ENCODE peak calls at places on chromosomes 2 and 18, in ten cellular contexts. S is breast epithelium; O is fibroblast of pulmonary artery; F is AG10803; T is epithelial cell of esophagus; P is MM.1S; N is activated CD8-positive, alpha-beta T cell treated with anti-CD3 and anti-CD28 coated beads for 36 hours; Y is adrenal gland; U is ascending aorta; K is body of pancreas. C is an unnamed sample.

GRCh38 chr2:157876771-157877108 is 610 bp upstream of the ACVR1 start:
- DNase-seq in S (no peak), O (peak), F (no peak), T (no peak), P (no peak), N (no peak), Y (no peak), U (no peak), K (no peak), C (no peak)

GRCh38 chr2:57796527-57796926 is 250.1 kb upstream of the VRK2 start:
- DNase-seq in S (no peak), O (no peak), F (no peak), T (no peak), P (no peak), N (no peak), Y (no peak), U (no peak), K (no peak), C (no peak)

GRCh38 chr18:74353169-74353775 is 37.6 kb downstream of the C18orf63 start:
- DNase-seq in S (no peak), O (peak), F (peak), T (peak), P (peak), N (peak), Y (peak), U (peak), K (peak), C (peak)

GRCh38 chr2:10305254-10305635 is 2.5 kb downstream of the HPCAL1 start:
- DNase-seq in S (no peak), O (no peak), F (peak), T (no peak), P (peak), N (peak), Y (no peak), U (no peak), K (no peak), C (no peak)

GRCh38 chr2:198308368-198308767 is 504.0 kb downstream of the PLCL1 start:
- DNase-seq in S (no peak), O (no peak), F (no peak), T (no peak), P (no peak), N (no peak), Y (no peak), U (no peak), K (no peak), C (no peak)

GRCh38 chr2:145190031-145190703 is 670.2 kb upstream of the ZEB2 start:
- DNase-seq in S (no peak), O (peak), F (no peak), T (peak), P (no peak), N (no peak), Y (no peak), U (no peak), K (no peak), C (no peak)

GRCh38 chr2:20452551-20452950 is 5.7 kb downstream of the RHOB start:
- DNase-seq in S (no peak), O (peak), F (no peak), T (peak), P (no peak), N (no peak), Y (no peak), U (peak), K (no peak), C (no peak)

GRCh38 chr2:70553584-70554337 is at the start of gene TGFA:
- DNase-seq in S (peak), O (peak), F (peak), T (peak), P (peak), N (peak), Y (peak), U (peak), K (peak), C (peak)

GRCh38 chr2:134310450-134311079 is 56.7 kb downstream of the MGAT5 start:
- DNase-seq in S (no peak), O (no peak), F (peak), T (no peak), P (no peak), N (no peak), Y (no peak), U (no peak), K (peak), C (no peak)

GRCh38 chr2:12897181-12897580 is 180.4 kb downstream of the TRIB2 start:
- DNase-seq in S (no peak), O (no peak), F (no peak), T (no peak), P (peak), N (no peak), Y (no peak), U (no peak), K (no peak), C (no peak)

GRCh38 chr2:218436992-218437391 is 18.1 kb downstream of the VIL1 start:
- DNase-seq in S (no peak), O (no peak), F (no peak), T (no peak), P (no peak), N (no peak), Y (no peak), U (peak), K (no peak), C (peak)

GRCh38 chr2:239109916-239110545 is 262.1 kb downstream of the TWIST2 start:
- DNase-seq in S (no peak), O (no peak), F (no peak), T (no peak), P (no peak), N (no peak), Y (no peak), U (no peak), K (no peak), C (no peak)

GRCh38 chr18:52060612-52061259 is 279.3 kb upstream of the DCC start:
- DNase-seq in S (no peak), O (no peak), F (no peak), T (no peak), P (no peak), N (no peak), Y (no peak), U (no peak), K (no peak), C (no peak)

GRCh38 chr2:127664065-127664894 is 11.1 kb downstream of the LIMS2 start:
- DNase-seq in S (peak), O (no peak), F (no peak), T (no peak), P (no peak), N (no peak), Y (peak), U (peak), K (no peak), C (no peak)

GRCh38 chr18:11464129-11464528 is 145.3 kb upstream of the SLC35G4 start:
- DNase-seq in S (no peak), O (no peak), F (no peak), T (no peak), P (no peak), N (no peak), Y (no peak), U (no peak), K (no peak), C (no peak)

DNA sequence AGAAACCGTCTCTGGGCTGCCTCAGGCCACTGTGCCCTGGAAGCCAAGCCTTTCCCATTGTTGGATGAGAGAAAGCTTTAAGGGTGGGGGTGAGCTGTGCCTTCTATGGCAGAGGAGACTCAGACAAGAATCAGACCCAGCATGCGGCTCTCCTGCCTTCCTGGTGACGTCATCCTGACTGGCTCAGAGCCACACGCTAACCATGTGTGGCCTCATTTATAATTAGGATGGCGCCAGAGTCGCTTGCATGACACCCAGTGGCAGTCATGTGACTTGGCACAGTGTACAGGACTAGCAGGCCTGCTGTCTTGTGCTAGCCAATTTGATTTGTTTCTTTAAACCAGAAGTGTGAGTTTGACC is 99.2 kb downstream of the SH3BP4 start:
- DNase-seq in S (peak), O (peak), F (peak), T (peak), P (no peak), N (peak), Y (peak), U (peak), K (peak), C (no peak)
- TF ChIP-seq CTCF in S (no peak), O (no peak), F (peak), T (peak), P (no peak), N (no peak), Y (no peak), U (no peak), K (peak), C (no peak)

GRCh38 chr2:236512902-236513433 is 56.7 kb upstream of the ACKR3 start:
- DNase-seq in S (no peak), O (peak), F (peak), T (peak), P (peak), N (peak), Y (peak), U (peak), K (peak), C (peak)
- TF ChIP-seq CTCF in S (peak), O (peak), F (peak), T (peak), P (peak), N (peak), Y (peak), U (peak), K (peak), C (peak)

GRCh38 chr2:85769236-85769986 is 15.6 kb downstream of the ATOH8 start:
- DNase-seq in S (no peak), O (no peak), F (no peak), T (no peak), P (no peak), N (peak), Y (no peak), U (no peak), K (no peak), C (no peak)
- TF ChIP-seq CTCF in S (peak), O (peak), F (peak), T (no peak), P (peak), N (no peak), Y (no peak), U (peak), K (no peak), C (no peak)

GRCh38 chr18:50857694-50858093 is 21.2 kb upstream of the ME2 start:
- DNase-seq in S (no peak), O (no peak), F (no peak), T (no peak), P (no peak), N (no peak), Y (no peak), U (no peak), K (no peak), C (no peak)
- TF ChIP-seq CTCF in S (no peak), O (peak), F (peak), T (no peak), P (no peak), N (no peak), Y (no peak), U (no peak), K (no peak), C (no peak)

GRCh38 chr2:118168606-118169005 is 80.3 kb downstream of the INSIG2 start:
- DNase-seq in S (no peak), O (no peak), F (peak), T (peak), P (no peak), N (no peak), Y (no peak), U (no peak), K (no peak), C (no peak)

GRCh38 chr2:118165595-118165994 is 77.3 kb downstream of the INSIG2 start:
- DNase-seq in S (no peak), O (no peak), F (no peak), T (no peak), P (no peak), N (no peak), Y (no peak), U (no peak), K (no peak), C (no peak)

GRCh38 chr2:118167026-118167425 is 78.8 kb downstream of the INSIG2 start:
- DNase-seq in S (no peak), O (no peak), F (no peak), T (no peak), P (no peak), N (no peak), Y (no peak), U (no peak), K (no peak), C (no peak)

GRCh38 chr2:118166242-118166641 is 78.0 kb downstream of the INSIG2 start:
- DNase-seq in S (no peak), O (no peak), F (no peak), T (no peak), P (no peak), N (no peak), Y (no peak), U (no peak), K (no peak), C (no peak)

GRCh38 chr2:118169359-118170005 is 81.2 kb downstream of the INSIG2 start:
- DNase-seq in S (no peak), O (no peak), F (no peak), T (peak), P (no peak), N (peak), Y (peak), U (no peak), K (peak), C (no peak)
- TF ChIP-seq CTCF in S (no peak), O (no peak), F (no peak), T (no peak), P (no peak), N (no peak), Y (no peak), U (no peak), K (no peak), C (no peak)